ENCODE peak calls at places on chromosomes 1 and 21, in six cellular contexts. J, Q, K, U, E and O are unnamed samples.

GRCh38 chr1:203127672-203128611 is at the start of gene ADORA1:
- DNase-seq in Q (peak), K (peak), J (peak), E (no peak), U (no peak), O (no peak)

GRCh38 chr1:175802407-175803123 is 59.2 kb upstream of the TNR start:
- DNase-seq in Q (no peak), J (no peak), U (no peak), E (no peak), K (no peak), O (no peak)

GRCh38 chr1:209395169-209395568 is 188.3 kb upstream of the CAMK1G start:
- DNase-seq in J (no peak), Q (no peak), K (no peak), E (no peak), U (no peak), O (no peak)

GRCh38 chr1:154913242-154913641 is 23.3 kb downstream of the PMVK start:
- DNase-seq in K (no peak), U (no peak), Q (no peak), J (no peak), E (no peak), O (no peak)

GRCh38 chr1:32864375-32865019 is 6.2 kb downstream of the FNDC5 start:
- DNase-seq in Q (no peak), E (no peak), K (no peak), J (no peak), U (no peak), O (no peak)

GRCh38 chr1:173525936-173526335 is 48.8 kb downstream of the PRDX6 start:
- DNase-seq in J (no peak), E (no peak), U (no peak), K (no peak), Q (no peak), O (no peak)

GRCh38 chr1:54904476-54905048 is 17.6 kb upstream of the DHCR24 start:
- DNase-seq in K (no peak), E (no peak), U (peak), J (peak), Q (peak), O (no peak)

GRCh38 chr1:53379662-53380002 is 51.8 kb upstream of the LRP8 start:
- DNase-seq in K (no peak), U (no peak), J (no peak), Q (peak), E (no peak), O (no peak)

GRCh38 chr1:19645544-19646252 is 1.6 kb downstream of the NBL1 start:
- DNase-seq in J (peak), E (no peak), K (no peak), Q (no peak), U (no peak), O (no peak)

GRCh38 chr1:21152423-21153100 is 24.1 kb downstream of the EIF4G3 start:
- DNase-seq in J (peak), U (no peak), K (no peak), Q (no peak), E (no peak), O (no peak)

GRCh38 chr1:37071829-37072228 is 37.5 kb upstream of the GRIK3 start:
- DNase-seq in E (no peak), U (no peak), Q (no peak), K (no peak), J (no peak), O (no peak)

GRCh38 chr1:150596976-150597375 is 17.6 kb upstream of the MCL1 start:
- DNase-seq in J (no peak), K (no peak), U (no peak), E (no peak), Q (no peak), O (no peak)

GRCh38 chr21:31560479-31560878 is 99.0 kb upstream of the SOD1 start:
- DNase-seq in J (no peak), K (no peak), U (no peak), E (no peak), Q (no peak), O (no peak)

GRCh38 chr1:31335007-31335406 is 37.9 kb downstream of the FABP3 start:
- DNase-seq in Q (peak), K (peak), U (no peak), E (peak), J (peak), O (peak)

GRCh38 chr1:27598902-27599528 is 4.9 kb downstream of the AHDC1 start:
- DNase-seq in U (no peak), E (no peak), K (no peak), J (peak), Q (peak), O (no peak)

GRCh38 chr1:10856863-10857598 is 60.6 kb upstream of the CASZ1 start:
- DNase-seq in K (no peak), U (no peak), Q (no peak), E (no peak), J (no peak), O (no peak)

GRCh38 chr1:9384751-9385245 is 92.1 kb downstream of the SPSB1 start:
- DNase-seq in J (no peak), E (no peak), Q (no peak), K (peak), U (no peak), O (no peak)

GRCh38 chr1:41868241-41868953 is 50.3 kb downstream of the HIVEP3 start:
- DNase-seq in E (peak), U (no peak), K (no peak), Q (no peak), J (no peak), O (peak)

GRCh38 chr1:244063498-244063897 is 12.4 kb downstream of the ZBTB18 start:
- DNase-seq in U (no peak), Q (no peak), K (no peak), J (no peak), E (no peak), O (no peak)

GRCh38 chr1:51610637-51611036 is 6.3 kb upstream of the OSBPL9 start:
- DNase-seq in E (no peak), U (no peak), J (no peak), K (no peak), Q (no peak), O (no peak)

GRCh38 chr1:162075862-162076261 is 6.4 kb downstream of the NOS1AP start:
- DNase-seq in K (no peak), Q (no peak), U (no peak), E (no peak), J (no peak), O (no peak)

GRCh38 chr1:69269491-69269890 is 298.2 kb upstream of the LRRC7 start:
- DNase-seq in E (no peak), J (no peak), K (no peak), U (no peak), Q (no peak), O (no peak)

GRCh38 chr1:20486457-20487235 is 636 bp upstream of the CAMK2N1 start:
- DNase-seq in J (peak), E (no peak), K (peak), Q (peak), U (no peak), O (no peak)

GRCh38 chr1:64843675-64844074 is 98.8 kb downstream of the RAVER2 start:
- DNase-seq in Q (no peak), E (no peak), K (no peak), U (no peak), J (no peak), O (no peak)

GRCh38 chr1:44853201-44853600 is 10.1 kb upstream of the PTCH2 start:
- DNase-seq in Q (no peak), K (no peak), U (no peak), J (no peak), E (no peak), O (no peak)

GRCh38 chr1:117815105-117815812 is 114.2 kb downstream of the GDAP2 start:
- DNase-seq in U (no peak), K (no peak), J (peak), E (no peak), Q (peak), O (no peak)

GRCh38 chr1:95002657-95003432 is 69.9 kb downstream of the ALG14 start:
- DNase-seq in J (peak), Q (peak), U (no peak), E (no peak), K (no peak), O (no peak)

GRCh38 chr1:222124602-222125001 is 382.7 kb upstream of the DUSP10 start:
- DNase-seq in Q (no peak), U (no peak), J (no peak), E (no peak), K (no peak), O (no peak)

GRCh38 chr1:95742591-95743089 is 508.6 kb downstream of the RWDD3 start:
- DNase-seq in U (peak), E (no peak), K (peak), J (peak), Q (peak), O (peak)

GRCh38 chr1:1132928-1133750 is 17.2 kb upstream of the C1orf159 start:
- DNase-seq in E (no peak), K (no peak), Q (no peak), J (peak), U (no peak), O (no peak)

GRCh38 chr1:243343970-243344749 is 88.3 kb downstream of the SDCCAG8 start:
- DNase-seq in U (peak), K (peak), Q (peak), E (peak), J (peak), O (peak)

GRCh38 chr1:239558992-239559391 is 172.6 kb downstream of the CHRM3 start:
- DNase-seq in U (no peak), K (no peak), E (no peak), Q (no peak), J (no peak), O (no peak)

GRCh38 chr1:220880726-220881506 is 1.7 kb downstream of the HLX start:
- DNase-seq in Q (peak), E (no peak), K (no peak), U (no peak), J (peak), O (no peak)

GRCh38 chr1:220880367-220880680 is 1.1 kb downstream of the HLX start:
- DNase-seq in Q (no peak), J (no peak), U (no peak), K (no peak), E (no peak), O (no peak)

GRCh38 chr1:220884109-220884980 is 5.1 kb downstream of the HLX start:
- DNase-seq in K (no peak), Q (no peak), E (no peak), U (no peak), J (no peak), O (no peak)

GRCh38 chr1:220879509-220880366 is 495 bp downstream of the HLX start:
- DNase-seq in J (peak), K (peak), E (no peak), U (no peak), Q (peak), O (peak)

DNA sequence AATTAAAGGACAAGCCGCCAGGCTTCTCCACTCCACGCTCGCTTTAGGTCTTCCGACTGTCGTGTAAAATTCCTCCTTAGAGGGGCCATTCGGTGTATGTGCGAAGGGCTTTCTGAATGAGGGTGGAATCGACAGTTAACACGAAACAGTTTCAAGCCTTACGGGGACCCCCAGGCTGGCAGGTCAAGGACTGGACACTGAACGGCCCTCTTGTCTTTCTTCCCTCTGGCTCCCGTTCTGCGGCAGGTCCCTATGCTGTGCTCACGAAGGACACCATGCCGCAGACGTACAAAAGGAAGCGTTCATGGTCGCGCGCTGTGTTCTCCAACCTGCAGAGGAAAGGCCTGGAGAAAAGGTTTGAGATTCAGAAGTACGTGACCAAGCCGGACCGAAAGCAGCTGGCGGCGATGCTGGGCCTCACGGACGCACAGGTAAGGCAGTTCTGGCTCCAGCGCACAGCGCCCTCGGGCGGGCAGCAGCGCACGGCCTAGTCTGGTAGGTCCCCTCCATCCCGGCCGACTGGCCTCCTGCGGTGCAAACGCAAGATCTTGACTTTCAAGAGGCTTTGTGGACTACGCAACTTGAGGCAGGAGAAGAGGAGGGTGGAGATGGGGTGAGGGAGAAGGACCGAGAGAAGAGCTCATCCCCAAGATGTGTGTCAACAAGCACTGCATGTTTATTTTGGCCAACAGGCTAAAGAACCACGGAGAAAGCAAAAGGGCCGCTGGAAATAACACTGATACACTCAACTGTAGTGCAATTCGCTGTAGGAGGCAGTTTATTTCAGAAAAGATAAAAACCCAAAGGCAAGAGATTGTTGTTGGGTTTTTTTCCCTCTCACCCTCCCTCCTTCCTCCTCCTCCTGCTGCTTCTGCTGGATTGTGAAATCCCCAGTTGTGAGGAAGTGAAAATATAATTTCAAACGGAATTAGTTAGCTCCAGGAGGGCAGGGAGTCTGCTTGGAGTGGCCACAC is 3.0 kb downstream of the HLX start:
- DNase-seq in K (no peak), E (no peak), J (peak), U (no peak), Q (peak), O (no peak)
- H3K4me3 ChIP-seq in K (no peak), E (no peak), J (peak), U (no peak), Q (peak), O (no peak)

GRCh38 chr1:3012511-3013291 is 8.6 kb upstream of the ACTRT2 start:
- DNase-seq in K (no peak), Q (no peak), J (no peak), U (no peak), E (no peak), O (no peak)
- TF ChIP-seq CTCF in K (peak), Q (peak), J (no peak), U (peak), E (peak), O (peak)

DNA sequence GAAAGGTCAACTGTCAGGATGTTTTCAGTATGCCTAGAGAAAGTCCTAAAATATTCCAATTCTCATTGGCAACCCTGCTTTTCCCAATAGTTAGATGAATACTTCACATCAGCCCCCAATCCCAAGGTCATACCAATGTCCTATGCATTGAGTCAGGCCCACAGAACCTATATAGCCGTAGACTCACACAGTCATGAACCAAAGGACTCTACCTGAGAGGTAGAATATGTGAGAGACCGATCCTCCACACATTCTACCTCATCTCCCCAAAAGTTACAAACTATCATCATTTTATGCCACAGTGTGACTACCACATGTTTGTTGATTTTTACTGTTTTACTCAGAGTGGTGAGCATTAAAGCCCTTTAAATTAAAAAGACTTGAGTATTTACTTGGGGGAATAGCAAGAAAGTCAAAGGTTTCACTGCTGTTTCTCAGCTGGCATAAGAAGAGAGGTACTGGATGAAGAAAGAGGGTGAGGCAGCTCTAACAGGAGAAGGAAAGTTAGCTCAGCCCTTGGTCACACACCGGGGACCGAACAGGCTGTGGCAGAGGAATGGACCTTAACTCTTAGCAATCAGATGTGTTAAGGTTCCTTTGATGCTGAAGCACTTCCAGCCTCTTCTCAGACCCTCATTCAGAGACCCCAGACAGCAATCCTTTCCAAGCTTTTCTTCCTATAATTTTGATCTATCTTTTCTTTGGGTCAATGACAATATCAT is 930 bp downstream of the CD48 start:
- DNase-seq in K (no peak), E (no peak), Q (no peak), U (no peak), J (no peak), O (peak)
- H3K4me3 ChIP-seq in K (no peak), E (peak), Q (no peak), U (no peak), J (no peak), O (peak)

GRCh38 chr1:183331095-183331742 is 87.0 kb downstream of the NMNAT2 start:
- DNase-seq in E (no peak), Q (no peak), U (no peak), J (no peak), K (no peak), O (no peak)
- TF ChIP-seq CTCF in E (no peak), Q (no peak), U (peak), J (no peak), K (no peak), O (no peak)

GRCh38 chr21:33686386-33686785 is 44.1 kb downstream of the ITSN1 start:
- DNase-seq in E (no peak), Q (no peak), J (no peak), K (no peak), U (no peak), O (peak)
- H3K4me3 ChIP-seq in E (no peak), Q (no peak), J (no peak), K (no peak), U (no peak), O (no peak)

GRCh38 chr1:24970926-24971530 is 41.0 kb upstream of the RUNX3 start:
- DNase-seq in Q (no peak), E (no peak), K (no peak), J (peak), U (no peak), O (no peak)

GRCh38 chr1:24968941-24969585 is 39.0 kb upstream of the RUNX3 start:
- DNase-seq in Q (no peak), U (no peak), K (no peak), J (no peak), E (no peak), O (no peak)

GRCh38 chr1:24971539-24971938 is 41.5 kb upstream of the RUNX3 start:
- DNase-seq in J (no peak), Q (no peak), K (no peak), E (no peak), U (no peak), O (no peak)

GRCh38 chr1:24969616-24970398 is 39.7 kb upstream of the RUNX3 start:
- DNase-seq in Q (no peak), J (no peak), E (no peak), U (no peak), K (no peak), O (no peak)

GRCh38 chr1:24970399-24970753 is 40.3 kb upstream of the RUNX3 start:
- DNase-seq in Q (peak), J (peak), U (no peak), K (no peak), E (no peak), O (no peak)
- TF ChIP-seq CTCF in Q (peak), J (peak), U (peak), K (no peak), E (no peak), O (no peak)

GRCh38 chr1:98179159-98179558 is 258.3 kb upstream of the DPYD start:
- DNase-seq in J (no peak), Q (no peak), E (no peak), K (no peak), U (no peak), O (no peak)
- H3K4me3 ChIP-seq in J (no peak), Q (no peak), E (no peak), K (no peak), U (no peak), O (no peak)

GRCh38 chr1:220372451-220372850 is 100.2 kb upstream of the RAB3GAP2 start:
- DNase-seq in E (no peak), J (no peak), U (no peak), K (no peak), Q (no peak), O (no peak)

GRCh38 chr1:220368352-220369265 is 96.4 kb upstream of the RAB3GAP2 start:
- DNase-seq in Q (peak), U (peak), E (no peak), K (no peak), J (no peak), O (peak)

GRCh38 chr1:220370041-220370700 is 97.9 kb upstream of the RAB3GAP2 start:
- DNase-seq in J (peak), E (no peak), U (peak), Q (no peak), K (peak), O (no peak)

GRCh38 chr1:220369511-220369910 is 97.3 kb upstream of the RAB3GAP2 start:
- DNase-seq in J (no peak), K (no peak), Q (no peak), E (no peak), U (no peak), O (no peak)

GRCh38 chr1:220371324-220371723 is 99.1 kb upstream of the RAB3GAP2 start:
- DNase-seq in U (no peak), E (no peak), J (no peak), Q (no peak), K (no peak), O (peak)
- TF ChIP-seq CTCF in U (no peak), E (no peak), J (no peak), Q (no peak), K (no peak), O (no peak)

DNA sequence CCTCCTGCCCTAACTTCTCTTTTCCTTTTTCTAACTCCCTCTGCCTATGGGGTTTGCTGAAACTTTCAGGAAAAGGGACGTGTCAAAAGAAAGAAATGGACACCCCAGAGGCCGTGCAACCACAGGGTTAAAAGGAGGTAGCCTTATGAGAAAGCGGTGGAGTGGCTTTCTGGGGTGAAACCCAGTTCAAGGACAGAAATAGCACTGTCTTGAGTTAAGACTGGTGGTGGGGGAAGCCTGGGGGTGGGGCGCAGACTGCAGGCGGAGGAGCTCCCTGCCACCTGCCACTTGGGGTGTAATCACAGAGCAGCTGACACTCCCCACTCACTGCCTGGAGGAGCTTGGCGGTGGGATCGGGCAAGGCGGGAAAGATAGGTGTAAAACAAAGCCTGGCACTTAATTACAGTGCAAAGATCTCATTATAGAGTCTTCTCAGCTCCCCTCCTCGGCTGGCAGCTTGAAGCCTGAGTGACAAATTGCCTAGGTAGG is 756 bp upstream of the TLR5 start:
- DNase-seq in K (no peak), J (no peak), Q (no peak), E (peak), U (no peak), O (peak)
- H3K4me3 ChIP-seq in K (no peak), J (no peak), Q (no peak), E (no peak), U (no peak), O (no peak)

GRCh38 chr1:200262326-200262965 is 147.4 kb downstream of the ZNF281 start:
- DNase-seq in J (no peak), K (no peak), Q (no peak), U (no peak), E (peak), O (peak)
- TF ChIP-seq CTCF in J (no peak), K (no peak), Q (peak), U (no peak), E (peak), O (peak)